ENCODE peak calls at places on chromosome 9, in six cellular contexts. One of them, this sample, is unnamed.

GRCh38 chr9:121822093-121823085 is 171.0 kb downstream of the DAB2IP start:
- DNase-seq in GM12878: no peak
- DNase-seq in HepG2: no peak
- DNase-seq in H1: peak
- DNase-seq in K562: no peak
- DNase-seq in GM12891: no peak
- DNase-seq in this sample: no peak

GRCh38 chr9:105539452-105539851 is 18.5 kb upstream of the FKTN start:
- DNase-seq in GM12878: no peak
- DNase-seq in HepG2: no peak
- DNase-seq in H1: no peak
- DNase-seq in K562: peak
- DNase-seq in GM12891: no peak
- DNase-seq in this sample: no peak

GRCh38 chr9:36559036-36559695 is 13.5 kb upstream of the MELK start:
- DNase-seq in GM12878: no peak
- DNase-seq in HepG2: no peak
- DNase-seq in H1: no peak
- DNase-seq in K562: no peak
- DNase-seq in GM12891: no peak
- DNase-seq in this sample: no peak

GRCh38 chr9:136934247-136934646 is 10.3 kb downstream of the FBXW5 start:
- DNase-seq in GM12878: no peak
- DNase-seq in HepG2: peak
- DNase-seq in H1: no peak
- DNase-seq in K562: no peak
- DNase-seq in GM12891: no peak
- DNase-seq in this sample: no peak

GRCh38 chr9:76717176-76717575 is 47.1 kb upstream of the PCA3 start:
- DNase-seq in GM12878: no peak
- DNase-seq in HepG2: no peak
- DNase-seq in H1: no peak
- DNase-seq in K562: no peak
- DNase-seq in GM12891: no peak
- DNase-seq in this sample: no peak

GRCh38 chr9:93635186-93636107 is 59.1 kb downstream of the PHF2 start:
- DNase-seq in GM12878: no peak
- DNase-seq in HepG2: no peak
- DNase-seq in H1: no peak
- DNase-seq in K562: no peak
- DNase-seq in GM12891: no peak
- DNase-seq in this sample: no peak

GRCh38 chr9:69649566-69650260 is 22.5 kb downstream of the APBA1 start:
- DNase-seq in GM12878: no peak
- DNase-seq in HepG2: no peak
- DNase-seq in H1: no peak
- DNase-seq in K562: no peak
- DNase-seq in GM12891: no peak
- DNase-seq in this sample: no peak

GRCh38 chr9:6054280-6055099 is 39.1 kb upstream of the RANBP6 start:
- DNase-seq in GM12878: no peak
- DNase-seq in HepG2: peak
- DNase-seq in H1: peak
- DNase-seq in K562: peak
- DNase-seq in GM12891: no peak
- DNase-seq in this sample: no peak

GRCh38 chr9:110900917-110901316 is 137.4 kb downstream of the LPAR1 start:
- DNase-seq in GM12878: no peak
- DNase-seq in HepG2: no peak
- DNase-seq in H1: no peak
- DNase-seq in K562: no peak
- DNase-seq in GM12891: no peak
- DNase-seq in this sample: no peak
- TF ChIP-seq TAF1 in GM12878: no peak
- TF ChIP-seq TAF1 in HepG2: no peak
- TF ChIP-seq TAF1 in H1: no peak
- TF ChIP-seq TAF1 in K562: no peak
- TF ChIP-seq TAF1 in GM12891: no peak
- TF ChIP-seq TAF1 in this sample: no peak

DNA sequence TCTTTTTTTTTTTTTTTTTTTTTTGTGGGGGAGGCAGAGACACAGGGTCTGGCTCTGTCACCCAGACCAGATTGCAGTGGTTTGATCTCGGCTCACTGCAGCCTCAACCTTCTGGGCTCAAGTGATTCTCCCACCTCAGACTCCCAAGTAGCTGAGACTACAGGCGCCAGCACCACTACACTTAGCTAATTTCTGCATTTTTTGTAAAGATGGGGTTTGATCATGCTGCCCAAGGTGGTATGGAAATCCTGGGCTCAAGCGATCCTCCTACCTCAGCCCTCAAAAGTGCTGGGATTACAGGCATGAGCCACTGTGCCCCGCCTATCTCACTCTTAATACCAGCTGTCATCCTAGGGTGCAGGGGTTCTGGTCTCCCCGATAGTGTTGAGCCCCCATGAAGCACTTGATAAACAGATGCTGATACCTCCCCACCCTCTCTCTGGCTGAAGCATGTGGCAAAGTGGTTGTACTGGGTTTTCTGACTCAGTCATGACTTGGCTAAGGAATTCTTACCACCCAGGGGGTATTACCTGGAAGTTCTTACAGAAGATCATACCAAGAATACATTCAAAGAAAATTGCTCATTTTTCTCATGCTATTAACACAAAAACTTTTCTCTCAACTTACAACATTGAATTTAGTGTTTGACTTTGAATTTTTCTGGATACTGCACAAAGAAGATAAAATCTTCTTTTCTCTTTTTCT is 110.2 kb upstream of the DAPK1 start:
- DNase-seq in GM12878: no peak
- DNase-seq in HepG2: no peak
- DNase-seq in H1: no peak
- DNase-seq in K562: peak
- DNase-seq in GM12891: no peak
- DNase-seq in this sample: no peak
- TF ChIP-seq POLR2AphosphoS5 in GM12878: no peak
- TF ChIP-seq POLR2AphosphoS5 in HepG2: no peak
- TF ChIP-seq POLR2AphosphoS5 in H1: no peak
- TF ChIP-seq POLR2AphosphoS5 in K562: no peak
- TF ChIP-seq POLR2AphosphoS5 in GM12891: no peak
- TF ChIP-seq POLR2AphosphoS5 in this sample: no peak

DNA sequence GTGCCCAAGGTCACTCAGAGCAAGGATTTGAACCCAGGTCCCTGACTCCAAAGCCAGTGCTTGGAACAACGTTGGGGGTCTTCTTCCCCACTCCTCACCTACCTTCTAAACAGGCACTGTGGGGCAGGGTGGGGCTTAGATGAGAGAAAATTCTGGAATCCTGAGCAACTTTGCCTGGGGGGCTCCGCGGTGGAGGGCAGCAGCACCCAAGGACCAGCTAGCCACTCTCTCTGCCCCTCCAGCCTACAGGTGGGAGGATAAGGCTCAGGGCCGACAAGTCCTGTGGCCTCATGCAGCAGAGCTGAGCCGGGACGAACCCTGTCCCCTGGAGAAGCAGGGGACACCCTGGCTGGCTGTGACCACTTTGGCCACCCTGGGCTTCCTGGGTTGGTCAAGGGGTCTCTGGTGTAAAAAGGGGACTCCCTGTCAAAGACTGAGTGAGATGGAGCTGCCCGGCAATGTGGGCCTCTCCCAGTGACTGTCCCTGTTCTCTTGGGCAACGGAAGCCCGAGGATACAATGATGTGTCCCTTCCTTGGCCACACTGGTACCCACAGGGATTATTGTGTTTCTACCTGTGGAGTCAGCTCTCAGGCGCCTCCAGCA is 26.5 kb downstream of the CEL start:
- DNase-seq in GM12878: no peak
- DNase-seq in HepG2: no peak
- DNase-seq in H1: no peak
- DNase-seq in K562: no peak
- DNase-seq in GM12891: no peak
- DNase-seq in this sample: no peak
- TF ChIP-seq POLR2A in GM12878: no peak
- TF ChIP-seq POLR2A in HepG2: no peak
- TF ChIP-seq POLR2A in H1: no peak
- TF ChIP-seq POLR2A in K562: no peak
- TF ChIP-seq POLR2A in GM12891: no peak
- TF ChIP-seq POLR2A in this sample: no peak

GRCh38 chr9:82604947-82605656 is 457.8 kb downstream of the RASEF start:
- DNase-seq in GM12878: no peak
- DNase-seq in HepG2: peak
- DNase-seq in H1: no peak
- DNase-seq in K562: no peak
- DNase-seq in GM12891: no peak
- DNase-seq in this sample: no peak
- TF ChIP-seq TAF1 in GM12878: no peak
- TF ChIP-seq TAF1 in HepG2: no peak
- TF ChIP-seq TAF1 in H1: no peak
- TF ChIP-seq TAF1 in K562: no peak
- TF ChIP-seq TAF1 in GM12891: no peak
- TF ChIP-seq TAF1 in this sample: no peak